ENCODE peak calls at places on chromosomes 5 and 9, in seven cellular contexts. F, C, R, Y, G, M and X are unnamed samples. For H4K20me1, the result is how much of the 10 kb centered on the place peaks cover.

GRCh38 chr9:136255896-136256890 is 10.6 kb upstream of the QSOX2 start:
- DNase-seq in M (no peak), G (no peak), C (no peak), Y (peak), F (peak), R (peak), X (no peak)

GRCh38 chr5:51131266-51131665 is 252.0 kb upstream of the ISL1 start:
- DNase-seq in Y (no peak), C (no peak), F (peak), M (no peak), R (no peak), G (no peak), X (no peak)

GRCh38 chr5:64653776-64654175 is 36.5 kb upstream of the SHISAL2B start:
- DNase-seq in C (no peak), G (peak), F (no peak), Y (no peak), R (peak), M (no peak), X (no peak)

GRCh38 chr5:132815454-132815853 is 2.4 kb downstream of the SOWAHA start:
- DNase-seq in C (no peak), M (no peak), R (peak), Y (no peak), F (peak), G (peak), X (no peak)

GRCh38 chr5:51661646-51662265 is 278.5 kb downstream of the ISL1 start:
- DNase-seq in C (no peak), R (no peak), M (no peak), F (no peak), Y (no peak), G (no peak), X (no peak)

GRCh38 chr9:26551451-26551850 is 341.2 kb downstream of the CAAP1 start:
- DNase-seq in R (no peak), F (no peak), Y (no peak), G (no peak), C (no peak), M (no peak), X (no peak)

GRCh38 chr5:160175438-160176218 is 53.7 kb upstream of the FABP6 start:
- DNase-seq in R (peak), F (no peak), M (no peak), Y (no peak), G (peak), C (no peak), X (no peak)

GRCh38 chr5:132459031-132459982 is 31.3 kb downstream of the IRF1 start:
- DNase-seq in M (no peak), C (no peak), F (peak), Y (no peak), R (peak), G (peak), X (no peak)

GRCh38 chr9:105138306-105138801 is 106.1 kb upstream of the SLC44A1 start:
- DNase-seq in Y (peak), G (no peak), F (no peak), M (peak), C (no peak), R (peak), X (peak)

GRCh38 chr5:59061377-59061776 is 478.5 kb downstream of the RAB3C start:
- DNase-seq in G (no peak), M (no peak), R (no peak), C (no peak), F (peak), Y (no peak), X (peak)

GRCh38 chr5:127203818-127204217 is 86.8 kb upstream of the MEGF10 start:
- DNase-seq in G (peak), Y (no peak), C (no peak), R (no peak), M (no peak), F (peak), X (no peak)

GRCh38 chr5:51347704-51348103 is 35.5 kb upstream of the ISL1 start:
- DNase-seq in M (no peak), F (peak), R (no peak), C (no peak), Y (peak), G (no peak), X (no peak)

GRCh38 chr5:140141241-140141640 is 15.5 kb downstream of the IGIP start:
- DNase-seq in C (no peak), R (no peak), M (no peak), G (peak), F (no peak), Y (no peak), X (no peak)

GRCh38 chr9:4301971-4302427 is 2.1 kb upstream of the GLIS3 start:
- DNase-seq in G (peak), C (no peak), R (peak), Y (no peak), M (no peak), F (peak), X (peak)

GRCh38 chr9:119164716-119165115 is 204.5 kb downstream of the BRINP1 start:
- DNase-seq in M (no peak), F (no peak), C (no peak), Y (no peak), G (no peak), R (no peak), X (no peak)

GRCh38 chr5:169656125-169656990 is 19.3 kb downstream of the DOCK2 start:
- DNase-seq in C (no peak), R (no peak), Y (no peak), M (no peak), G (peak), F (no peak), X (no peak)

GRCh38 chr9:99682870-99683269 is 138.8 kb upstream of the NR4A3 start:
- DNase-seq in M (no peak), F (no peak), G (no peak), R (no peak), Y (no peak), C (no peak), X (no peak)

GRCh38 chr9:127097683-127098082 is 24.8 kb downstream of the ANGPTL2 start:
- DNase-seq in C (no peak), F (no peak), Y (no peak), M (no peak), R (no peak), G (no peak), X (no peak)

GRCh38 chr9:126532019-126532462 is 81.7 kb upstream of the LMX1B start:
- DNase-seq in M (peak), G (no peak), F (no peak), C (no peak), Y (no peak), R (peak), X (no peak)

GRCh38 chr5:107135391-107135790 is 535.3 kb downstream of the EFNA5 start:
- DNase-seq in Y (no peak), F (peak), R (no peak), C (no peak), M (no peak), G (peak), X (no peak)

GRCh38 chr5:107651326-107651725 is 19.4 kb downstream of the EFNA5 start:
- DNase-seq in R (no peak), F (no peak), C (no peak), M (peak), Y (peak), G (no peak), X (no peak)

GRCh38 chr5:80569086-80569960 is 757 bp downstream of the ANKRD34B start:
- DNase-seq in M (peak), C (no peak), G (no peak), F (no peak), Y (peak), R (peak), X (no peak)

GRCh38 chr5:178421699-178422399 is 168.3 kb downstream of the COL23A1 start:
- DNase-seq in M (no peak), F (no peak), G (no peak), Y (no peak), C (no peak), R (peak), X (no peak)

GRCh38 chr5:83095163-83095972 is 18.0 kb downstream of the XRCC4 start:
- DNase-seq in M (no peak), Y (no peak), R (no peak), C (no peak), G (no peak), F (no peak), X (no peak)

GRCh38 chr5:54021413-54022155 is 288.8 kb downstream of the ARL15 start:
- DNase-seq in C (peak), M (no peak), R (no peak), F (no peak), G (peak), Y (no peak), X (no peak)

GRCh38 chr5:142363619-142363963 is 38.8 kb upstream of the SPRY4 start:
- DNase-seq in G (no peak), F (no peak), M (no peak), Y (no peak), C (no peak), R (no peak), X (no peak)

GRCh38 chr5:179914032-179914755 is 6.5 kb upstream of the TBC1D9B start:
- DNase-seq in G (peak), M (no peak), C (peak), R (peak), F (peak), Y (no peak), X (no peak)

GRCh38 chr9:124839612-124840299 is 13.5 kb upstream of the WDR38 start:
- DNase-seq in R (peak), F (peak), M (peak), C (peak), Y (peak), G (peak), X (peak)
- H3K27ac ChIP-seq in R (no peak), F (no peak), M (no peak), C (no peak), Y (no peak), G (no peak), X (no peak)

DNA sequence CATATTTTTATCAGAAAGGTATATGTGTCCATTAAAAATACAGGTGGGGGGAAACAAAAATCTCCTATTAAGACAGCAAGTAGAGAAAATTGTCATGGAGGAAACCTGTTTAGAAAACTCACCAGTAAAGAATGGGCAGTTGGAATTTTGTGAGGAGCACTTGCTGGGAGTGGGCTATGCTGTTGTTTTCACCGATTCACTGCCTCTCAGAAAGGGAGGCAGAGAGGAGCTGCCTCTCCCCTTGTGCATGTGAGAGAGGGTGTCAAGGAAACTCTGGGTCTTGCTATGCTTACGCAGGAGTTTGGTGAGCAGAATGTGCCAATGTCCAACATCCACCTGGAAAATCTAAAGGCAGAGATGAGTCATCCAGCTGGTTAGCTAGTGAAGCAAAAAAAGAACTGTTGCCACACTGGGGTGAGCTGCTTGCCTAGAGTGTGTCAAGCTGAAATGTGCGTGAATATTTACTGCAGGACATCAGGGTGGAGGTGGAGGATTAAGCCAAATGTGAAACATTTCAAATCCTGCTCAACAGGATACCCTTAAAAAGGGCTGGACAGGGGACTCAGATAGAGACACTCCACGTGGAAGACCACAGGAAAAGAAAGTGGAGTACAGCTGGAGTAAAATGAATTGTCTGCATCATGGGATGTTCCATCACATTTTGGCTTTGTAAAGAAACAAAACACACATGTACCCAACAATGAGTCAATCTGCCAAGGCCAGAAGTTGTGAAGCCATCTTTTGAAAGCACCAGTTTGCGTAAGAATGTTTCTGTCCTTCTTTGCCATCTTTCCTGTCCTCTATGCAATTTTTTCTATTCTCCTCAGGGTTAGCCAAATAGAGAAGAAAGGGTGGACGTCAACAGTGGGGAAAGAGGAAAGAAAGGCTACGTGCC is 449.7 kb upstream of the MPDZ start:
- DNase-seq in G (peak), R (peak), M (no peak), F (peak), Y (no peak), C (no peak), X (peak)
- H4K20me1 ChIP-seq in G (under half), R (under half), M (under half), F (under half), Y (under half), C (under half), X (under half)

DNA sequence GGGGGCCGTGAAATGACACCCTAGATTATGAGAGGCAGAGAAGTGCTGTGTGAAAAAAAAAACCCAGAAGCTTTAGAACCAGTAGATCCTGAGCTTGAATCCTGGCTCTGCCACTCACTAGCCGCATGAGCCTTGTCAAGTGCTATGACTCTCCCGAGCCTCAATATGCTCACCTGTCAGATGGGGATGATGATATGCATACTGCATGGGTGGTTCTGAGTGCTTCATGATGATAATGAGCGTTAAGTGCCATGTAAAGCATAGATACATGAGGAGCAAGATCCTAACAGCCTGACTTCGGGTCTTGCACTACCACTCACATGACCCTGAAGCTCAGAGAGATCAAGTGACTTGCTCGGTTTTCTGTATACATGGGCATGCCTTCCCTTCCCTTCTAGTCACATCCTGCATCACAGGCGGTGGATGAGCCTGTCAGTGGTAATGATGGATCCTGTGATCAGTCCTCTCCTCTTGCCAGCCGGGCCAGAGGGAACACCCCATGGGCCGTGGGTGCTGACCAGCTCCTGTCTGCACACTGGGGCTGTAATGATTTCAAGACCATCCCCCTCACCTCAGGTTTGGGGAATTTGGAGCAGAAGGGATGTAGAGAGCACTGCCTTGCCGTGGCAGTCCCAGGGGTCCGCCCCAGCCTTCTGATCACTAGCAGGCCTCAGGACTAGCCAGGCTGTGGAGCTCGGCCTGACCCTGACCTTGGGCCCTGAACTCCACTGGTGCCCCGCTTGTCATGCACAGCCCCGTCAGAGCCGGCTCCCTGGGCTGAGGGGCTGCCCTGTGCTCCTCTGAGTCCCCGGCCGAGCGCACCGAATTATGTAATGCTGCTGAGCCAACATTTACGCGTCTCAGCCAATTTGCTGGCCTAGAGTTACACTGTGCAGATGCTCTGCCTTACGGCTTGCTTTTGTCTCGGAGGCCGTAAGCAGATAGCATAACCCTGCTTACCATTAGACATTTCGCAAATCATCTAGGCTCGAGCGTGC is 155.5 kb downstream of the MACROH2A1 start:
- DNase-seq in C (no peak), Y (no peak), M (peak), F (no peak), R (no peak), G (no peak), X (peak)
- H3K27ac ChIP-seq in C (no peak), Y (no peak), M (no peak), F (no peak), R (no peak), G (peak), X (peak)

DNA sequence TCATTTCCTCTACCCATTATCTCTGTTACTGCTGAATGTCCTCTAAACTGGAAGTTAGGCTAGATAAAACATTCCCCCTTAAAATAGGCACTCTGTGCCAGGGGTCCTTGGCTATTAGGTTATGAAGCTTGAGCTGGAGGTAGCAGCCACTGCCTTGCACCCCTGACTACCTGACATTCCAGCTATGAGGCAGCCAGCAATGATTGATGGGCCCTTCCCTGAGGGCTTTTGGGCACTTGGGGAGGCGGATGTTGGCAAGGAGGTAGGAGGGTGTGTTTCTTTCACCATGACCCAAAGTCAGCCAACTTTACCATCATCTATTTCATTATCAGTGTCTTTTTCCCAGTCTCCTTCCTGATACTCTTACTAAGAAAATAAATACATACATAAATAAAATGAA is 17.1 kb downstream of the TARS1 start:
- DNase-seq in C (no peak), M (no peak), F (no peak), Y (no peak), R (no peak), G (no peak), X (no peak)
- H4K20me1 ChIP-seq in C (under half), M (under half), F (under half), Y (under half), R (under half), G (under half), X (under half)

GRCh38 chr9:79609468-79610018 is 37.8 kb downstream of the TLE4 start:
- DNase-seq in R (no peak), Y (no peak), C (no peak), F (no peak), G (no peak), M (no peak), X (no peak)
- H3K27ac ChIP-seq in R (peak), Y (peak), C (no peak), F (no peak), G (peak), M (no peak), X (no peak)

GRCh38 chr9:20178679-20179078 is 389.8 kb upstream of the SLC24A2 start:
- DNase-seq in C (no peak), R (no peak), F (no peak), M (no peak), Y (no peak), G (no peak), X (no peak)

GRCh38 chr9:20178197-20178596 is 389.4 kb upstream of the SLC24A2 start:
- DNase-seq in M (no peak), R (no peak), C (no peak), G (no peak), F (no peak), Y (no peak), X (no peak)
- H4K20me1 ChIP-seq in M (under half), R (under half), C (under half), G (under half), F (under half), Y (under half), X (under half)

DNA sequence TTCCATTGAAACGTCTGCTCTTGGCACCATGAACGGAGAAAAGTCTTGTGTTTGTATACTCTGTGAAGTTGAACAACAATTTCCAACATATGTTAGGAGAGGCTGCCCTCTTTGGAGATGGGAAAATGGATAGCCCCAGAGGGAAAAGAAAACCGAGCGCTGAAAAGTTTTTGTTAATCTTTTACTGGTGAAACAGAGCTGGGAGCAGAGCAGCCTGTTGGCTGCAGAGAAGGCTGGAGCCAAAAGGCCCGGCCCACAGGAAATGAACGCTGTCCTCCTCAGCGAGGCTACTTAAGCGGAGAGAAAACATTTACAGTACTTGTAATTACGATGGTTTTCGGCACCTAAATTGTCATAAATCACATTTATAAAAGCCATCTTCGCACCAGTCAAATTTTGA is 129.8 kb upstream of the CNTLN start:
- DNase-seq in G (peak), Y (no peak), M (peak), C (no peak), F (peak), R (peak), X (peak)
- H3K27ac ChIP-seq in G (peak), Y (no peak), M (no peak), C (no peak), F (no peak), R (peak), X (peak)

GRCh38 chr9:129626079-129626943 is at the start of gene NTMT1:
- DNase-seq in G (peak), Y (peak), F (peak), C (peak), M (peak), R (peak), X (peak)
- H4K20me1 ChIP-seq in G (under half), Y (half or more), F (under half), C (under half), M (under half), R (under half), X (under half)

GRCh38 chr5:88883059-88883565 is at the start of gene MEF2C:
- DNase-seq in G (peak), R (peak), F (peak), Y (peak), M (peak), C (peak), X (peak)
- H3K27ac ChIP-seq in G (peak), R (peak), F (peak), Y (no peak), M (no peak), C (peak), X (peak)

GRCh38 chr5:157529002-157529401 is 46.6 kb downstream of the ADAM19 start:
- DNase-seq in R (no peak), Y (no peak), G (no peak), M (no peak), C (no peak), F (no peak), X (no peak)
- H4K20me1 ChIP-seq in R (under half), Y (under half), G (under half), M (under half), C (under half), F (under half), X (under half)